ENCODE peak calls at places on chromosomes 13 and 19, in nine cellular contexts. One of them, this sample, is unnamed.
A peak's percentile ranks its signal among the peaks of the same experiment; 100 is the strongest.

GRCh38 chr13:113656831-113657671 is 947 bp downstream of the ATP4B start:
- DNase-seq in activated gamma-delta T cell treated with Interleukin-2 at 50 U/mL for 16 hours: no peak
- DNase-seq in activated T-cell treated with anti-CD3 and anti-CD28 coated beads for 4 hours: no peak
- DNase-seq in anterior cingulate cortex: no peak
- DNase-seq in T1000: no peak
- DNase-seq in renal cortical epithelial cell: no peak
- DNase-seq in posterior vena cava: peak; percentile 66
- DNase-seq in nucleus accumbens: no peak
- DNase-seq in RPMI7951: no peak
- DNase-seq in this sample: no peak

GRCh38 chr19:13281567-13282291 is 131.5 kb downstream of the IER2 start:
- DNase-seq in activated gamma-delta T cell treated with Interleukin-2 at 50 U/mL for 16 hours: no peak
- DNase-seq in activated T-cell treated with anti-CD3 and anti-CD28 coated beads for 4 hours: no peak
- DNase-seq in anterior cingulate cortex: peak; percentile 7
- DNase-seq in T1000: no peak
- DNase-seq in renal cortical epithelial cell: no peak
- DNase-seq in posterior vena cava: no peak
- DNase-seq in nucleus accumbens: no peak
- DNase-seq in RPMI7951: no peak
- DNase-seq in this sample: no peak

GRCh38 chr13:97962887-97963286 is 9.4 kb downstream of the IPO5 start:
- DNase-seq in activated gamma-delta T cell treated with Interleukin-2 at 50 U/mL for 16 hours: no peak
- DNase-seq in activated T-cell treated with anti-CD3 and anti-CD28 coated beads for 4 hours: no peak
- DNase-seq in anterior cingulate cortex: no peak
- DNase-seq in T1000: no peak
- DNase-seq in renal cortical epithelial cell: no peak
- DNase-seq in posterior vena cava: no peak
- DNase-seq in nucleus accumbens: no peak
- DNase-seq in RPMI7951: no peak
- DNase-seq in this sample: no peak

GRCh38 chr13:63184693-63185092 is 1769.0 kb upstream of the PCDH20 start:
- DNase-seq in activated gamma-delta T cell treated with Interleukin-2 at 50 U/mL for 16 hours: no peak
- DNase-seq in activated T-cell treated with anti-CD3 and anti-CD28 coated beads for 4 hours: no peak
- DNase-seq in anterior cingulate cortex: no peak
- DNase-seq in T1000: peak; percentile 21
- DNase-seq in renal cortical epithelial cell: peak; percentile 72
- DNase-seq in posterior vena cava: no peak
- DNase-seq in nucleus accumbens: no peak
- DNase-seq in RPMI7951: peak; percentile 85
- DNase-seq in this sample: peak; percentile 24

GRCh38 chr19:50969413-50969760 is at the start of gene KLK6:
- DNase-seq in activated gamma-delta T cell treated with Interleukin-2 at 50 U/mL for 16 hours: no peak
- DNase-seq in activated T-cell treated with anti-CD3 and anti-CD28 coated beads for 4 hours: no peak
- DNase-seq in anterior cingulate cortex: peak; percentile 79
- DNase-seq in T1000: no peak
- DNase-seq in renal cortical epithelial cell: peak; percentile 28
- DNase-seq in posterior vena cava: no peak
- DNase-seq in nucleus accumbens: peak; percentile 69
- DNase-seq in RPMI7951: no peak
- DNase-seq in this sample: peak; percentile 76

GRCh38 chr19:48637948-48638830 is 1.0 kb upstream of the DBP start:
- DNase-seq in activated gamma-delta T cell treated with Interleukin-2 at 50 U/mL for 16 hours: peak; percentile 78
- DNase-seq in activated T-cell treated with anti-CD3 and anti-CD28 coated beads for 4 hours: peak; percentile 69
- DNase-seq in anterior cingulate cortex: peak; percentile 84
- DNase-seq in T1000: peak; percentile 58
- DNase-seq in renal cortical epithelial cell: peak; percentile 93
- DNase-seq in posterior vena cava: peak; percentile 91
- DNase-seq in nucleus accumbens: peak; percentile 79
- DNase-seq in RPMI7951: peak; percentile 94
- DNase-seq in this sample: peak; percentile 98

GRCh38 chr13:44021422-44021821 is 141.7 kb downstream of the LACC1 start:
- DNase-seq in activated gamma-delta T cell treated with Interleukin-2 at 50 U/mL for 16 hours: no peak
- DNase-seq in activated T-cell treated with anti-CD3 and anti-CD28 coated beads for 4 hours: no peak
- DNase-seq in anterior cingulate cortex: no peak
- DNase-seq in T1000: no peak
- DNase-seq in renal cortical epithelial cell: peak; percentile 71
- DNase-seq in posterior vena cava: no peak
- DNase-seq in nucleus accumbens: no peak
- DNase-seq in RPMI7951: no peak
- DNase-seq in this sample: no peak

GRCh38 chr13:97548138-97548537 is 114.2 kb downstream of the RAP2A start:
- DNase-seq in activated gamma-delta T cell treated with Interleukin-2 at 50 U/mL for 16 hours: no peak
- DNase-seq in activated T-cell treated with anti-CD3 and anti-CD28 coated beads for 4 hours: no peak
- DNase-seq in anterior cingulate cortex: no peak
- DNase-seq in T1000: no peak
- DNase-seq in renal cortical epithelial cell: no peak
- DNase-seq in posterior vena cava: no peak
- DNase-seq in nucleus accumbens: no peak
- DNase-seq in RPMI7951: no peak
- DNase-seq in this sample: no peak

GRCh38 chr19:38134538-38135149 is 89.4 kb downstream of the DPF1 start:
- DNase-seq in activated gamma-delta T cell treated with Interleukin-2 at 50 U/mL for 16 hours: no peak
- DNase-seq in activated T-cell treated with anti-CD3 and anti-CD28 coated beads for 4 hours: peak; percentile 12
- DNase-seq in anterior cingulate cortex: no peak
- DNase-seq in T1000: no peak
- DNase-seq in renal cortical epithelial cell: peak; percentile 22
- DNase-seq in posterior vena cava: no peak
- DNase-seq in nucleus accumbens: no peak
- DNase-seq in RPMI7951: peak; percentile 37
- DNase-seq in this sample: no peak

GRCh38 chr13:44932850-44933251 is 56.4 kb downstream of the NUFIP1 start:
- DNase-seq in activated gamma-delta T cell treated with Interleukin-2 at 50 U/mL for 16 hours: no peak
- DNase-seq in activated T-cell treated with anti-CD3 and anti-CD28 coated beads for 4 hours: no peak
- DNase-seq in anterior cingulate cortex: no peak
- DNase-seq in T1000: no peak
- DNase-seq in renal cortical epithelial cell: peak; percentile 85
- DNase-seq in posterior vena cava: no peak
- DNase-seq in nucleus accumbens: no peak
- DNase-seq in RPMI7951: peak; percentile 41
- DNase-seq in this sample: no peak

GRCh38 chr19:16115309-16116039 is 3.8 kb downstream of the RAB8A start:
- DNase-seq in activated gamma-delta T cell treated with Interleukin-2 at 50 U/mL for 16 hours: no peak
- DNase-seq in activated T-cell treated with anti-CD3 and anti-CD28 coated beads for 4 hours: no peak
- DNase-seq in anterior cingulate cortex: peak; percentile 28
- DNase-seq in T1000: no peak
- DNase-seq in renal cortical epithelial cell: no peak
- DNase-seq in posterior vena cava: no peak
- DNase-seq in nucleus accumbens: peak; percentile 30
- DNase-seq in RPMI7951: no peak
- DNase-seq in this sample: no peak

GRCh38 chr13:69585656-69586055 is 522.0 kb upstream of the ATXN8OS start:
- DNase-seq in activated gamma-delta T cell treated with Interleukin-2 at 50 U/mL for 16 hours: no peak
- DNase-seq in activated T-cell treated with anti-CD3 and anti-CD28 coated beads for 4 hours: no peak
- DNase-seq in anterior cingulate cortex: no peak
- DNase-seq in T1000: no peak
- DNase-seq in renal cortical epithelial cell: peak; percentile 29
- DNase-seq in posterior vena cava: no peak
- DNase-seq in nucleus accumbens: no peak
- DNase-seq in RPMI7951: no peak
- DNase-seq in this sample: no peak

GRCh38 chr19:43499042-43499441 is 5.5 kb downstream of the PHLDB3 start:
- DNase-seq in activated gamma-delta T cell treated with Interleukin-2 at 50 U/mL for 16 hours: no peak
- DNase-seq in activated T-cell treated with anti-CD3 and anti-CD28 coated beads for 4 hours: no peak
- DNase-seq in anterior cingulate cortex: no peak
- DNase-seq in T1000: no peak
- DNase-seq in renal cortical epithelial cell: no peak
- DNase-seq in posterior vena cava: no peak
- DNase-seq in nucleus accumbens: no peak
- DNase-seq in RPMI7951: no peak
- DNase-seq in this sample: no peak

GRCh38 chr19:6464070-6464873 is at the start of gene CRB3:
- DNase-seq in activated gamma-delta T cell treated with Interleukin-2 at 50 U/mL for 16 hours: peak; percentile 44
- DNase-seq in activated T-cell treated with anti-CD3 and anti-CD28 coated beads for 4 hours: peak; percentile 47
- DNase-seq in anterior cingulate cortex: no peak
- DNase-seq in T1000: no peak
- DNase-seq in renal cortical epithelial cell: peak; percentile 17
- DNase-seq in posterior vena cava: no peak
- DNase-seq in nucleus accumbens: no peak
- DNase-seq in RPMI7951: no peak
- DNase-seq in this sample: peak; percentile 80

GRCh38 chr13:67076378-67076777 is 153.8 kb downstream of the PCDH9 start:
- DNase-seq in activated gamma-delta T cell treated with Interleukin-2 at 50 U/mL for 16 hours: no peak
- DNase-seq in activated T-cell treated with anti-CD3 and anti-CD28 coated beads for 4 hours: no peak
- DNase-seq in anterior cingulate cortex: no peak
- DNase-seq in T1000: no peak
- DNase-seq in renal cortical epithelial cell: peak; percentile 51
- DNase-seq in posterior vena cava: no peak
- DNase-seq in nucleus accumbens: no peak
- DNase-seq in RPMI7951: no peak
- DNase-seq in this sample: no peak

GRCh38 chr13:114142640-114143490 is 10.4 kb upstream of the RASA3 start:
- DNase-seq in activated gamma-delta T cell treated with Interleukin-2 at 50 U/mL for 16 hours: peak; percentile 83
- DNase-seq in activated T-cell treated with anti-CD3 and anti-CD28 coated beads for 4 hours: no peak
- DNase-seq in anterior cingulate cortex: no peak
- DNase-seq in T1000: no peak
- DNase-seq in renal cortical epithelial cell: no peak
- DNase-seq in posterior vena cava: peak; percentile 81
- DNase-seq in nucleus accumbens: no peak
- DNase-seq in RPMI7951: no peak
- DNase-seq in this sample: no peak

GRCh38 chr19:14515501-14516047 is 2.6 kb downstream of the DNAJB1 start:
- DNase-seq in activated gamma-delta T cell treated with Interleukin-2 at 50 U/mL for 16 hours: no peak
- DNase-seq in activated T-cell treated with anti-CD3 and anti-CD28 coated beads for 4 hours: no peak
- DNase-seq in anterior cingulate cortex: peak; percentile 5
- DNase-seq in T1000: no peak
- DNase-seq in renal cortical epithelial cell: no peak
- DNase-seq in posterior vena cava: no peak
- DNase-seq in nucleus accumbens: no peak
- DNase-seq in RPMI7951: peak; percentile 38
- DNase-seq in this sample: no peak

GRCh38 chr19:4815426-4816387 is 15.8 kb downstream of the TICAM1 start:
- DNase-seq in activated gamma-delta T cell treated with Interleukin-2 at 50 U/mL for 16 hours: peak; percentile 65
- DNase-seq in activated T-cell treated with anti-CD3 and anti-CD28 coated beads for 4 hours: peak; percentile 65
- DNase-seq in anterior cingulate cortex: peak; percentile 86
- DNase-seq in T1000: peak; percentile 73
- DNase-seq in renal cortical epithelial cell: peak; percentile 86
- DNase-seq in posterior vena cava: peak; percentile 94
- DNase-seq in nucleus accumbens: peak; percentile 89
- DNase-seq in RPMI7951: peak; percentile 93
- DNase-seq in this sample: peak; percentile 91

GRCh38 chr19:48735031-48735615 is 5.3 kb downstream of the RASIP1 start:
- DNase-seq in activated gamma-delta T cell treated with Interleukin-2 at 50 U/mL for 16 hours: no peak
- DNase-seq in activated T-cell treated with anti-CD3 and anti-CD28 coated beads for 4 hours: no peak
- DNase-seq in anterior cingulate cortex: no peak
- DNase-seq in T1000: no peak
- DNase-seq in renal cortical epithelial cell: peak; percentile 13
- DNase-seq in posterior vena cava: no peak
- DNase-seq in nucleus accumbens: no peak
- DNase-seq in RPMI7951: peak; percentile 76
- DNase-seq in this sample: no peak

GRCh38 chr19:45154064-45154827 is 6.5 kb downstream of the NKPD1 start:
- DNase-seq in activated gamma-delta T cell treated with Interleukin-2 at 50 U/mL for 16 hours: no peak
- DNase-seq in activated T-cell treated with anti-CD3 and anti-CD28 coated beads for 4 hours: no peak
- DNase-seq in anterior cingulate cortex: no peak
- DNase-seq in T1000: no peak
- DNase-seq in renal cortical epithelial cell: peak; percentile 70
- DNase-seq in posterior vena cava: no peak
- DNase-seq in nucleus accumbens: no peak
- DNase-seq in RPMI7951: peak; percentile 88
- DNase-seq in this sample: peak; percentile 92

GRCh38 chr13:93224545-93224944 is 2.1 kb upstream of the GPC6 start:
- DNase-seq in activated gamma-delta T cell treated with Interleukin-2 at 50 U/mL for 16 hours: no peak
- DNase-seq in activated T-cell treated with anti-CD3 and anti-CD28 coated beads for 4 hours: no peak
- DNase-seq in anterior cingulate cortex: no peak
- DNase-seq in T1000: no peak
- DNase-seq in renal cortical epithelial cell: peak; percentile 83
- DNase-seq in posterior vena cava: no peak
- DNase-seq in nucleus accumbens: no peak
- DNase-seq in RPMI7951: no peak
- DNase-seq in this sample: no peak

GRCh38 chr13:110228936-110229904 is 77.7 kb downstream of the COL4A1 start:
- DNase-seq in activated gamma-delta T cell treated with Interleukin-2 at 50 U/mL for 16 hours: no peak
- DNase-seq in activated T-cell treated with anti-CD3 and anti-CD28 coated beads for 4 hours: no peak
- DNase-seq in anterior cingulate cortex: no peak
- DNase-seq in T1000: no peak
- DNase-seq in renal cortical epithelial cell: no peak
- DNase-seq in posterior vena cava: no peak
- DNase-seq in nucleus accumbens: no peak
- DNase-seq in RPMI7951: peak; percentile 32
- DNase-seq in this sample: no peak

GRCh38 chr13:96650301-96650886 is 343.9 kb downstream of the OXGR1 start:
- DNase-seq in activated gamma-delta T cell treated with Interleukin-2 at 50 U/mL for 16 hours: no peak
- DNase-seq in activated T-cell treated with anti-CD3 and anti-CD28 coated beads for 4 hours: no peak
- DNase-seq in anterior cingulate cortex: no peak
- DNase-seq in T1000: no peak
- DNase-seq in renal cortical epithelial cell: peak; percentile 93
- DNase-seq in posterior vena cava: no peak
- DNase-seq in nucleus accumbens: no peak
- DNase-seq in RPMI7951: no peak
- DNase-seq in this sample: peak; percentile 3

GRCh38 chr19:29495971-29496441 is 29.8 kb upstream of the VSTM2B start:
- DNase-seq in activated gamma-delta T cell treated with Interleukin-2 at 50 U/mL for 16 hours: no peak
- DNase-seq in activated T-cell treated with anti-CD3 and anti-CD28 coated beads for 4 hours: no peak
- DNase-seq in anterior cingulate cortex: no peak
- DNase-seq in T1000: no peak
- DNase-seq in renal cortical epithelial cell: no peak
- DNase-seq in posterior vena cava: peak; percentile 50
- DNase-seq in nucleus accumbens: no peak
- DNase-seq in RPMI7951: no peak
- DNase-seq in this sample: no peak

GRCh38 chr19:46218160-46218559 is 11.4 kb upstream of the IGFL1 start:
- DNase-seq in activated gamma-delta T cell treated with Interleukin-2 at 50 U/mL for 16 hours: no peak
- DNase-seq in activated T-cell treated with anti-CD3 and anti-CD28 coated beads for 4 hours: no peak
- DNase-seq in anterior cingulate cortex: no peak
- DNase-seq in T1000: no peak
- DNase-seq in renal cortical epithelial cell: peak; percentile 23
- DNase-seq in posterior vena cava: no peak
- DNase-seq in nucleus accumbens: no peak
- DNase-seq in RPMI7951: peak; percentile 49
- DNase-seq in this sample: peak; percentile 21

GRCh38 chr19:16167055-16167454 is 6.3 kb downstream of the CIB3 start:
- DNase-seq in activated gamma-delta T cell treated with Interleukin-2 at 50 U/mL for 16 hours: no peak
- DNase-seq in activated T-cell treated with anti-CD3 and anti-CD28 coated beads for 4 hours: no peak
- DNase-seq in anterior cingulate cortex: no peak
- DNase-seq in T1000: no peak
- DNase-seq in renal cortical epithelial cell: no peak
- DNase-seq in posterior vena cava: no peak
- DNase-seq in nucleus accumbens: no peak
- DNase-seq in RPMI7951: no peak
- DNase-seq in this sample: no peak

GRCh38 chr19:39852882-39853281 is 6.7 kb upstream of the FBL start:
- DNase-seq in activated gamma-delta T cell treated with Interleukin-2 at 50 U/mL for 16 hours: no peak
- DNase-seq in activated T-cell treated with anti-CD3 and anti-CD28 coated beads for 4 hours: no peak
- DNase-seq in anterior cingulate cortex: no peak
- DNase-seq in T1000: no peak
- DNase-seq in renal cortical epithelial cell: no peak
- DNase-seq in posterior vena cava: no peak
- DNase-seq in nucleus accumbens: no peak
- DNase-seq in RPMI7951: no peak
- DNase-seq in this sample: no peak

GRCh38 chr13:49436890-49437289 is 7.0 kb downstream of the CAB39L start:
- DNase-seq in activated gamma-delta T cell treated with Interleukin-2 at 50 U/mL for 16 hours: no peak
- DNase-seq in activated T-cell treated with anti-CD3 and anti-CD28 coated beads for 4 hours: no peak
- DNase-seq in anterior cingulate cortex: no peak
- DNase-seq in T1000: no peak
- DNase-seq in renal cortical epithelial cell: peak; percentile 52
- DNase-seq in posterior vena cava: peak; percentile 83
- DNase-seq in nucleus accumbens: no peak
- DNase-seq in RPMI7951: peak; percentile 47
- DNase-seq in this sample: no peak

GRCh38 chr13:34076319-34076718 is 258.4 kb downstream of the RFC3 start:
- DNase-seq in activated gamma-delta T cell treated with Interleukin-2 at 50 U/mL for 16 hours: no peak
- DNase-seq in activated T-cell treated with anti-CD3 and anti-CD28 coated beads for 4 hours: no peak
- DNase-seq in anterior cingulate cortex: no peak
- DNase-seq in T1000: no peak
- DNase-seq in renal cortical epithelial cell: no peak
- DNase-seq in posterior vena cava: no peak
- DNase-seq in nucleus accumbens: no peak
- DNase-seq in RPMI7951: peak; percentile 45
- DNase-seq in this sample: no peak

GRCh38 chr19:11457831-11458230 is 22.4 kb downstream of the PRKCSH start:
- DNase-seq in activated gamma-delta T cell treated with Interleukin-2 at 50 U/mL for 16 hours: no peak
- DNase-seq in activated T-cell treated with anti-CD3 and anti-CD28 coated beads for 4 hours: no peak
- DNase-seq in anterior cingulate cortex: no peak
- DNase-seq in T1000: no peak
- DNase-seq in renal cortical epithelial cell: no peak
- DNase-seq in posterior vena cava: no peak
- DNase-seq in nucleus accumbens: no peak
- DNase-seq in RPMI7951: no peak
- DNase-seq in this sample: no peak

GRCh38 chr13:36857273-36857672 is 38.3 kb downstream of the RFXAP start:
- DNase-seq in activated gamma-delta T cell treated with Interleukin-2 at 50 U/mL for 16 hours: no peak
- DNase-seq in activated T-cell treated with anti-CD3 and anti-CD28 coated beads for 4 hours: no peak
- DNase-seq in anterior cingulate cortex: no peak
- DNase-seq in T1000: no peak
- DNase-seq in renal cortical epithelial cell: no peak
- DNase-seq in posterior vena cava: no peak
- DNase-seq in nucleus accumbens: no peak
- DNase-seq in RPMI7951: no peak
- DNase-seq in this sample: no peak

This sample was measured in HCT116.